ENCODE peak calls at places on chromosomes 3 and 15, in four cellular contexts. Q, U, J and X are unnamed samples.
A peak's percentile ranks its signal among the peaks of the same experiment; 100 is the strongest.

GRCh38 chr3:120182613-120183524 is 88.6 kb upstream of the GSK3B start:
- DNase-seq in Q (no peak), U (peak; percentile 71), J (no peak), X (no peak)

GRCh38 chr15:40790723-40791122 is 16.2 kb upstream of the ZFYVE19 start:
- DNase-seq in Q (no peak), U (peak; percentile 10), J (peak; percentile 49), X (no peak)

GRCh38 chr3:12901631-12902045 is 60.3 kb upstream of the RPL32 start:
- DNase-seq in Q (no peak), U (no peak), J (no peak), X (no peak)

GRCh38 chr3:196198771-196199753 is 12.1 kb downstream of the ZDHHC19 start:
- DNase-seq in Q (no peak), U (no peak), J (no peak), X (no peak)

GRCh38 chr3:131260525-131260924 is 121.0 kb upstream of the NUDT16 start:
- DNase-seq in Q (no peak), U (peak; percentile 71), J (no peak), X (no peak)

GRCh38 chr15:48250640-48251076 is 44.6 kb downstream of the SLC12A1 start:
- DNase-seq in Q (no peak), U (peak; percentile 88), J (peak; percentile 76), X (no peak)

GRCh38 chr15:72604794-72605193 is 49.7 kb upstream of the GOLGA6B start:
- DNase-seq in Q (no peak), U (no peak), J (no peak), X (no peak)

GRCh38 chr15:68187559-68187958 is 17.6 kb downstream of the CALML4 start:
- DNase-seq in Q (peak; percentile 82), U (peak; percentile 93), J (peak; percentile 84), X (no peak)

GRCh38 chr3:136708339-136708985 is 43.7 kb downstream of the STAG1 start:
- DNase-seq in Q (no peak), U (peak; percentile 13), J (no peak), X (no peak)

GRCh38 chr3:27342279-27342678 is 26.9 kb downstream of the NEK10 start:
- DNase-seq in Q (no peak), U (no peak), J (no peak), X (no peak)

GRCh38 chr3:12503126-12503952 is 19.1 kb downstream of the TSEN2 start:
- DNase-seq in Q (no peak), U (no peak), J (no peak), X (no peak)

GRCh38 chr3:130835483-130835882 is 58.4 kb upstream of the ATP2C1 start:
- DNase-seq in Q (no peak), U (peak; percentile 72), J (no peak), X (no peak)

GRCh38 chr3:134685881-134686802 is 35.3 kb upstream of the KY start:
- DNase-seq in Q (no peak), U (peak; percentile 71), J (peak; percentile 49), X (no peak)

GRCh38 chr3:187709155-187709554 is 6.8 kb upstream of the RTP2 start:
- DNase-seq in Q (no peak), U (no peak), J (no peak), X (no peak)

GRCh38 chr3:171851685-171852084 is 8.5 kb downstream of the TMEM212 start:
- DNase-seq in Q (no peak), U (peak; percentile 66), J (peak; percentile 87), X (no peak)

GRCh38 chr3:189049458-189050231 is 122.1 kb upstream of the TPRG1 start:
- DNase-seq in Q (no peak), U (no peak), J (no peak), X (peak; percentile 51)

GRCh38 chr15:62603757-62604156 is 438.7 kb upstream of the C2CD4B start:
- DNase-seq in Q (no peak), U (peak; percentile 84), J (peak; percentile 39), X (no peak)

GRCh38 chr3:127730171-127730570 is 57.4 kb downstream of the ABTB1 start:
- DNase-seq in Q (no peak), U (no peak), J (no peak), X (no peak)

GRCh38 chr3:39808467-39809180 is 785 bp upstream of the MYRIP start:
- DNase-seq in Q (peak; percentile 38), U (peak; percentile 30), J (no peak), X (no peak)

GRCh38 chr3:159208080-159208479 is 406.2 kb downstream of the MFSD1 start:
- DNase-seq in Q (no peak), U (no peak), J (peak; percentile 64), X (no peak)

GRCh38 chr3:115989927-115990326 is 366.6 kb downstream of the GAP43 start:
- DNase-seq in Q (no peak), U (no peak), J (peak; percentile 95), X (no peak)

GRCh38 chr15:69468241-69469121 is 15.9 kb downstream of the RPLP1 start:
- DNase-seq in Q (peak; percentile 48), U (peak; percentile 44), J (peak; percentile 91), X (peak; percentile 94)

GRCh38 chr15:91865486-91865885 is 12.0 kb downstream of the SLCO3A1 start:
- DNase-seq in Q (no peak), U (no peak), J (no peak), X (no peak)

GRCh38 chr3:134854285-134854684 is 59.2 kb downstream of the EPHB1 start:
- DNase-seq in Q (no peak), U (no peak), J (no peak), X (no peak)

GRCh38 chr3:137988152-137988551 is 21.8 kb upstream of the CLDN18 start:
- DNase-seq in Q (no peak), U (no peak), J (no peak), X (no peak)

GRCh38 chr3:138394156-138394555 is 40.3 kb upstream of the ESYT3 start:
- DNase-seq in Q (no peak), U (no peak), J (no peak), X (no peak)

GRCh38 chr3:141529256-141530132 is 42.7 kb downstream of the RASA2 start:
- DNase-seq in Q (no peak), U (no peak), J (no peak), X (no peak)

GRCh38 chr15:65254237-65254820 is 32.4 kb downstream of the PARP16 start:
- DNase-seq in Q (no peak), U (no peak), J (no peak), X (no peak)

GRCh38 chr15:62951481-62951880 is 91.1 kb upstream of the TPM1 start:
- DNase-seq in Q (no peak), U (no peak), J (no peak), X (no peak)

GRCh38 chr3:150495149-150495548 is 51.1 kb downstream of the SERP1 start:
- DNase-seq in Q (no peak), U (no peak), J (no peak), X (no peak)

GRCh38 chr3:57397175-57398026 is 104.9 kb upstream of the ASB14 start:
- DNase-seq in Q (peak; percentile 55), U (peak; percentile 75), J (peak; percentile 19), X (peak; percentile 56)

GRCh38 chr3:107668963-107669362 is 146.2 kb downstream of the BBX start:
- DNase-seq in Q (no peak), U (no peak), J (no peak), X (no peak)

GRCh38 chr15:40372966-40373365 is 9.6 kb upstream of the KNSTRN start:
- DNase-seq in Q (no peak), U (no peak), J (no peak), X (no peak)

GRCh38 chr15:77853008-77853328 is 220.3 kb upstream of the LINGO1 start:
- DNase-seq in Q (no peak), U (no peak), J (no peak), X (no peak)

GRCh38 chr3:53140575-53141467 is 10.6 kb upstream of the RFT1 start:
- DNase-seq in Q (no peak), U (peak; percentile 68), J (no peak), X (no peak)

DNA sequence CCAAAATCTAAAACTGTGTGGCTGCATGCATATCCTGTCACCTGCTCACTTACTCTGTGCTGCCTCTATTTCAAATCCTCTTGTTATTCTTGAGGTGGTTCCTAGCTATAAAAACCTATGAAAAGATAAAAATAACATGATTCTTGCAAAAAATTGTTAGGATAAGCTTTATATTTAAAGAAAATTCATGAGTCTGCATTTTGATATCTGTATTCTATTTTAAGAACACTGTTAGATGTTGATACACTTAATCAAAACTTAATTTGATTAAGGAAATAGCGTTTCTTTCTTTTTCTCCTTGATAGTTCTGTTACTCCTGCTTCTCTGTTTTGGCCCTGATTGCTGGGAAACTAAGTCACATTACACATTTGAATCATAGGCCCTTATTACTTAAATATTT is 22.5 kb downstream of the STT3B start:
- DNase-seq in Q (no peak), U (no peak), J (no peak), X (no peak)
- H3K9me3 ChIP-seq in Q (no peaks in the 10 kb centered on the region), U (no peaks in the 10 kb centered on the region), J (no peaks in the 10 kb centered on the region), X (no peaks in the 10 kb centered on the region)

GRCh38 chr15:32957219-32957618 is 237.3 kb downstream of the FMN1 start:
- DNase-seq in Q (no peak), U (no peak), J (no peak), X (no peak)
- H3K4me1 ChIP-seq in Q (no peaks in the 10 kb centered on the region), U (no peaks in the 10 kb centered on the region), J (peaks cover 8% of the 10 kb centered on the region), X (no peaks in the 10 kb centered on the region)

GRCh38 chr3:46694520-46694919 is 1.0 kb upstream of the ALS2CL start:
- DNase-seq in Q (no peak), U (no peak), J (no peak), X (no peak)

GRCh38 chr3:46693038-46693896 is at the start of gene ALS2CL:
- DNase-seq in Q (peak; percentile 80), U (peak; percentile 17), J (no peak), X (peak; percentile 73)

GRCh38 chr3:46695962-46696922 is 2.8 kb upstream of the ALS2CL start:
- DNase-seq in Q (peak; percentile 41), U (peak; percentile 31), J (no peak), X (no peak)

GRCh38 chr3:46693897-46694235 is 387 bp upstream of the ALS2CL start:
- DNase-seq in Q (peak; percentile 54), U (no peak), J (no peak), X (peak; percentile 72)

DNA sequence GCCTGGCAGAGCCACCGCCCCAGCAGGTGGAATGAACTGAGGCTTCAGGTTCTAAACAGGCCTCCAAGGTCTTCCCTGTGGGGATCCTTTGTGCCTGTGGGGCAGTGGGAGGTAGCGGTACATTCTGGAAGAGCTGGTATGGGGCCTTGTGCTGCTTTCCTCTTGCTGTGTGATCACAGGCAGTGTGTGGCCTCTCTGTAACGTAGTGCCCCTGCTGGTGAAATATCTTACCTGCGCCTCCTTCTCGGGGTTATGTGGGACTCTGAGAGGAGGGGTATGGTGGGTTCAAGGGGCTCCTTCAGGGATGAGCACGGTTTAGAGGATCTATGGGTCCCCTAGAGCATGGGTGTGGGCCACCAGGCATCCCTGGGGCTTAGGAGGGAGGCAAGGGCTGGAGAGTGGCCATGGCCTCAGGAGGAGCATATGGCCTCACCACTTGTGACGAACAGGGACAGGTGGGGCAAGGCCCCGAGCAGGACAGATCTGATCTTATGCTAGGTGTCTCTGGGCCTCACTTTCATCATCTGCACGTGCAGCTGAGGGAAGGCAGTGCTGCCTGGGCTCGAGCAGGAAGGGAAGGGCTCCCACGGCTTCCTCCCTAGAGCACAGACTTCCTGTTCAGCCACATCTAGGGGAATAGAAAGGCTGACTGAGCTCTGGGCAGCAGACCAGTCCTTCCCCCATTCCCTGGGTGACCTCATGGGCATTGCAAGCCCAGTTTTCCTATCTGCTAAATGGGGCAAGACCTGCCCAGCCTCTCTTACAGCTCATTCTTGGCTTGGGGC is 1.9 kb upstream of the ALS2CL start:
- DNase-seq in Q (peak; percentile 50), U (peak; percentile 65), J (no peak), X (peak; percentile 44)
- H3K27ac ChIP-seq in Q (peak overlapping the region; percentile 60), U (peak overlapping the region; percentile 90), J (no peak overlapping the region), X (peak overlapping the region; percentile 39)

DNA sequence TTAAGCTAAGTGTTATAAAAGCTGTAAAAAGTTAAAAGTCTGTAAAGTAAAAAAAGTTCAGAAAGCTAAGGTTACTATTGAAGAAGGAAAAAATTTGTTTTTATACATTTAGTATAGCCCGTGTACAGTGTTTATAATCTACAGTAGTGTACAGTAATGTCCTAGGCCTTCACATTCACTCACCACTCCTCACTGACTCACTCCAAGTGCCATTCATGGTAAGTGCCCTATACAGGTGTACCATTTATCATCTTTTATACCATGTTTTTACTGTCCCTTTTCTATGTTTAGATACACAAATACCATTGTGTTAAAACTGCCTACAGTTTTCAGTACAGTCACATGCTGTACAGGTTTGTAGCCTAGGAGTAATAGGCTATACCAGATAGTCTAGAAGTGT is 8.8 kb downstream of the CCDC71 start:
- DNase-seq in Q (no peak), U (no peak), J (no peak), X (no peak)
- H3K9me3 ChIP-seq in Q (no peaks in the 10 kb centered on the region), U (no peaks in the 10 kb centered on the region), J (no peaks in the 10 kb centered on the region), X (no peaks in the 10 kb centered on the region)